ENCODE peak calls at places on chromosomes 13 and 19, in six cellular contexts. K, T, J, Y, R and Q are unnamed samples.

GRCh38 chr13:22926176-22927007 is 254.4 kb upstream of the SGCG start:
- DNase-seq in R (no peak), K (peak; percentile 92), Y (no peak), T (no peak), J (peak; percentile 77), Q (peak; percentile 81)

GRCh38 chr13:98301721-98302120 is 124.7 kb upstream of the RNF113B start:
- DNase-seq in R (no peak), K (no peak), T (no peak), Y (no peak), J (no peak), Q (no peak)

GRCh38 chr13:101946411-101946810 is 455.4 kb downstream of the FGF14 start:
- DNase-seq in Y (no peak), J (no peak), T (no peak), R (no peak), K (no peak), Q (no peak)

GRCh38 chr19:38699027-38699346 is 45.3 kb downstream of the CAPN12 start:
- DNase-seq in T (no peak), J (no peak), K (no peak), Y (no peak), R (no peak), Q (no peak)

GRCh38 chr19:16034958-16035560 is 41.2 kb upstream of the TPM4 start:
- DNase-seq in Y (no peak), J (no peak), R (no peak), T (no peak), K (no peak), Q (no peak)

GRCh38 chr19:18941628-18942354 is 774 bp upstream of the HOMER3 start:
- DNase-seq in J (no peak), R (no peak), K (no peak), T (no peak), Y (no peak), Q (no peak)

GRCh38 chr19:9672893-9673292 is 2.0 kb downstream of the ZNF562 start:
- DNase-seq in J (no peak), T (no peak), Y (no peak), K (no peak), R (no peak), Q (no peak)

GRCh38 chr19:9189538-9189937 is 10.8 kb downstream of the OR7D2 start:
- DNase-seq in J (no peak), K (no peak), Y (no peak), T (no peak), R (no peak), Q (no peak)

GRCh38 chr13:106633321-106633720 is 65.4 kb upstream of the ARGLU1 start:
- DNase-seq in Y (no peak), K (no peak), R (no peak), J (no peak), T (no peak), Q (no peak)

GRCh38 chr13:75825161-75825560 is 189.0 kb downstream of the LMO7 start:
- DNase-seq in R (no peak), Y (no peak), K (no peak), J (no peak), T (no peak), Q (no peak)

GRCh38 chr19:788821-789472 is 8.3 kb upstream of the PTBP1 start:
- DNase-seq in Y (no peak), T (peak; percentile 83), J (no peak), R (no peak), K (peak; percentile 72), Q (no peak)

GRCh38 chr13:21671793-21672680 is 1.2 kb downstream of the FGF9 start:
- DNase-seq in R (no peak), Y (no peak), J (no peak), T (no peak), K (no peak), Q (no peak)

DNA sequence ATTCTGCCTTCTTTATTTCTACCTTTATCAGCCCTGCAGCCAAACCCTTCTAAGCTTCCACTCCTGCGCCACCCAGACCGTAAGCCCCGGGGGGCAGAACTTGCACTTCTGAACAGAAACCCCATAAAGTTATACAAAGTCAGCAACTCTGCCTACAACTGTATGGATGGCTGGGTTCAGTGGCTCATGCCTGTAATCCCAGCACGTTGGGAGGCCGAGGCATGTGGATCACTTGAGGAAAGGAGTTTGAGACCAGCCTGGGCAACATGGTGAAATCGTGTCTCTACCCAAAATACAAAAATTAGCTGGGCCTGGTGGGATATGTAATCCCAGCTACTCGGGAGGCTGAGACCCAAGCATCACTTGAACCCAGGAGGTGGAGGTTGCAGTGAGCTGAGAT is 10.4 kb downstream of the RANBP3 start:
- DNase-seq in J (no peak), K (no peak), T (no peak), Y (no peak), R (no peak), Q (no peak)
- H3K4me3 ChIP-seq in J (no peak overlapping the region), K (no peak overlapping the region), T (no peak overlapping the region), Y (no peak overlapping the region), R (no peak overlapping the region), Q (no peak overlapping the region)

GRCh38 chr13:110780410-110780809 is 66.9 kb downstream of the ING1 start:
- DNase-seq in T (no peak), J (no peak), Y (no peak), K (no peak), R (no peak), Q (no peak)
- TF ChIP-seq CTCF in T (no peak), J (no peak), Y (no peak), K (no peak), R (no peak), Q (no peak)

DNA sequence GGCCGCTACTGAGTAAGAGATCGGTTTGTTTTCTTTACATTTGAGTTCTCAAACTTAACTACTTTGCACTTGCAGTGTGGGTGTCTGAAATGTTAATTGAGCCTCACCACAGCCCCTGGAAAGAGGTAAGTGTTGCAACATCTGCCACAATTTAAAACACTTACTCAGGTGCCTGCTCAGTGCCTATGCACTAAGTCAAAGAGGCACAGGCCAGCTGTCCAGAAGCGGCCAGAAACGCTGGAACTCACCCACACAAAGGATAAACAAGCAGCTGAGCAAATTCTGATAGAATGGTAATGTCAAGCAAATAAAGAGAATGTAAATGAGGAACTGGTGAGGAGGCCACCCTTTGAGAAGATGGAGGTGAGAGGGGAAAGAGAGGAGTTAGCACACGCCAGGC is 67.8 kb upstream of the SERP2 start:
- DNase-seq in Y (peak; percentile 70), K (no peak), R (no peak), T (no peak), J (no peak), Q (no peak)
- H3K4me3 ChIP-seq in Y (no peak overlapping the region), K (no peak overlapping the region), R (no peak overlapping the region), T (no peak overlapping the region), J (no peak overlapping the region), Q (no peak overlapping the region)

GRCh38 chr13:95300625-95301134 is 571 bp downstream of the ABCC4 start:
- DNase-seq in R (peak; percentile 62), Y (peak; percentile 30), J (no peak), K (peak; percentile 66), T (peak; percentile 93), Q (peak; percentile 65)

GRCh38 chr13:95304446-95304845 is 3.2 kb upstream of the ABCC4 start:
- DNase-seq in J (no peak), K (no peak), R (no peak), T (no peak), Y (no peak), Q (no peak)

GRCh38 chr13:95298971-95299627 is 2.2 kb downstream of the ABCC4 start:
- DNase-seq in R (no peak), T (no peak), J (no peak), K (no peak), Y (no peak), Q (no peak)

GRCh38 chr13:95301135-95301946 is at the start of gene ABCC4:
- DNase-seq in K (peak; percentile 78), R (peak; percentile 81), J (peak; percentile 37), T (peak; percentile 92), Y (peak; percentile 70), Q (peak; percentile 75)

GRCh38 chr13:95301947-95302386 is 716 bp upstream of the ABCC4 start:
- DNase-seq in K (no peak), R (no peak), J (no peak), T (no peak), Y (no peak), Q (no peak)
- TF ChIP-seq CTCF in K (no peak), R (peak; percentile 18), J (no peak), T (no peak), Y (no peak), Q (no peak)

GRCh38 chr13:99662678-99663077 is 161.4 kb downstream of the TM9SF2 start:
- DNase-seq in R (no peak), Y (no peak), J (no peak), T (no peak), K (no peak), Q (no peak)

GRCh38 chr13:99661791-99662190 is 160.5 kb downstream of the TM9SF2 start:
- DNase-seq in Y (no peak), R (no peak), J (no peak), T (no peak), K (no peak), Q (no peak)

GRCh38 chr13:99663185-99663825 is 162.0 kb downstream of the TM9SF2 start:
- DNase-seq in T (no peak), J (no peak), Y (no peak), K (no peak), R (no peak), Q (no peak)

GRCh38 chr13:99665716-99666115 is 164.4 kb downstream of the TM9SF2 start:
- DNase-seq in K (no peak), T (no peak), Y (no peak), R (no peak), J (no peak), Q (no peak)

GRCh38 chr13:99663908-99664307 is 162.6 kb downstream of the TM9SF2 start:
- DNase-seq in J (no peak), K (no peak), R (no peak), Y (no peak), T (no peak), Q (no peak)
- H3K4me3 ChIP-seq in J (no peak overlapping the region), K (no peak overlapping the region), R (no peak overlapping the region), Y (no peak overlapping the region), T (no peak overlapping the region), Q (no peak overlapping the region)

DNA sequence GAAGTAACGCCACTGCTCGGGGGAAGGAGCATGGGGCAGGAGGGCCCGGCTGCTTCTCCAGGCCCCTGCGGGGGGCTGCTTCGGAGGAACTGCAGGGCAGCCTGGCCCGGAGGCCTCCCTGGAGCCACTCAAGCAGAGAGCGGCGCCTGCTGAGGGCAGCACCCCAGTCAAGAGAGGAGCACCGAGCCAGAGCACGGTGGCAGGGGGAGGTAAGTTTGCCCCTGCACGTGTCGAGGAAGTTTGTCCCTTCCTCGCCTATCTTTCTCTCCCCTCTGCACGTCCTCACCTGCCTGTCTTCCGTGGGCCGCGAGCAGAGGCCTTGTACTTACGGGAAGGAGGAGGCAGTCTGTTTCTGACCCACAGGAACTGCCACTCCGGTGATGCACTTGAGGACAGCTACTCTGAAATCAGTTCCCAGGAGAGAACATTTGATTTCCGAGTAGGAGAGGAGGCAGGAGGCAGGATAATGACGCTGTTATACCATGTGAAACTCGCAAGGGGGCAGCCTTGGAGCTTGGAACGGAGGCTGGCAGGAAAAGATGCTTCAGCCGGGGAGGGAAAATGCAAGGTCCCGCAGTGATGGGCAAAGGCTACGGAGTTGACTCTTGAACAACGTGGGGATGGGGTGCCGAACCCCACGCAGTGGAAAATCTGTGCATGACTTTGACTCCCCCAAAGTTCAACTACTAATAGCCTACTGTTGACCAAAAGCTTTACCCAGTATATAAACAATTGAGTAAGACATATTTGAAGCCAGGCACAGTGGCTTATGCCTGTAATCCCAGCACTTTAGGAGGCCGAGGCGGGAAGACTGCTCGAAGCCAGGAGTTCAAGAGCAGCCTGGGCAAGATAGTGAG is 5.0 kb downstream of the FFAR1 start:
- DNase-seq in T (peak; percentile 72), J (peak; percentile 35), R (peak; percentile 79), Y (peak; percentile 73), K (no peak), Q (peak; percentile 68)
- TF ChIP-seq CTCF in T (peak; percentile 77), J (peak; percentile 36), R (peak; percentile 93), Y (no peak), K (peak; percentile 55), Q (peak; percentile 80)